ENCODE peak calls at places on chromosomes 5 and 9, in seven cellular contexts. One of them, this sample, is unnamed.

GRCh38 chr5:89213584-89213983 is 330.6 kb upstream of the MEF2C start:
- DNase-seq in T-helper 1 cell: no peak
- DNase-seq in PC-3: no peak
- DNase-seq in fibroblast of the aortic adventitia: peak; percentile 90
- DNase-seq in brain microvascular endothelial cell: peak; percentile 42
- DNase-seq in activated T-cell treated with anti-CD3 and anti-CD28 coated beads for 48 hours: no peak
- DNase-seq in GOT3: no peak
- DNase-seq in this sample: no peak

GRCh38 chr9:105510024-105510423 is 47.9 kb upstream of the FKTN start:
- DNase-seq in T-helper 1 cell: no peak
- DNase-seq in PC-3: no peak
- DNase-seq in fibroblast of the aortic adventitia: peak; percentile 47
- DNase-seq in brain microvascular endothelial cell: peak; percentile 81
- DNase-seq in activated T-cell treated with anti-CD3 and anti-CD28 coated beads for 48 hours: no peak
- DNase-seq in GOT3: no peak
- DNase-seq in this sample: no peak

GRCh38 chr9:83596899-83597504 is 25.9 kb upstream of the IDNK start:
- DNase-seq in T-helper 1 cell: peak; percentile 23
- DNase-seq in PC-3: peak; percentile 43
- DNase-seq in fibroblast of the aortic adventitia: peak; percentile 52
- DNase-seq in brain microvascular endothelial cell: peak; percentile 27
- DNase-seq in activated T-cell treated with anti-CD3 and anti-CD28 coated beads for 48 hours: peak; percentile 30
- DNase-seq in GOT3: no peak
- DNase-seq in this sample: peak; percentile 26

GRCh38 chr5:58922392-58923171 is 339.7 kb downstream of the RAB3C start:
- DNase-seq in T-helper 1 cell: no peak
- DNase-seq in PC-3: peak; percentile 58
- DNase-seq in fibroblast of the aortic adventitia: peak; percentile 79
- DNase-seq in brain microvascular endothelial cell: no peak
- DNase-seq in activated T-cell treated with anti-CD3 and anti-CD28 coated beads for 48 hours: no peak
- DNase-seq in GOT3: no peak
- DNase-seq in this sample: no peak

GRCh38 chr5:127970081-127970480 is 113.5 kb upstream of the SLC12A2 start:
- DNase-seq in T-helper 1 cell: no peak
- DNase-seq in PC-3: peak; percentile 36
- DNase-seq in fibroblast of the aortic adventitia: no peak
- DNase-seq in brain microvascular endothelial cell: no peak
- DNase-seq in activated T-cell treated with anti-CD3 and anti-CD28 coated beads for 48 hours: no peak
- DNase-seq in GOT3: no peak
- DNase-seq in this sample: no peak

GRCh38 chr5:111461261-111461671 is 51.1 kb downstream of the STARD4 start:
- DNase-seq in T-helper 1 cell: no peak
- DNase-seq in PC-3: peak; percentile 44
- DNase-seq in fibroblast of the aortic adventitia: peak; percentile 38
- DNase-seq in brain microvascular endothelial cell: peak; percentile 32
- DNase-seq in activated T-cell treated with anti-CD3 and anti-CD28 coated beads for 48 hours: no peak
- DNase-seq in GOT3: no peak
- DNase-seq in this sample: peak; percentile 42

GRCh38 chr9:95506438-95506691 is 10.4 kb downstream of the PTCH1 start:
- DNase-seq in T-helper 1 cell: no peak
- DNase-seq in PC-3: peak; percentile 21
- DNase-seq in fibroblast of the aortic adventitia: peak; percentile 45
- DNase-seq in brain microvascular endothelial cell: no peak
- DNase-seq in activated T-cell treated with anti-CD3 and anti-CD28 coated beads for 48 hours: peak; percentile 14
- DNase-seq in GOT3: no peak
- DNase-seq in this sample: peak; percentile 40

GRCh38 chr5:71586052-71586940 is 844 bp upstream of the MCCC2 start:
- DNase-seq in T-helper 1 cell: no peak
- DNase-seq in PC-3: no peak
- DNase-seq in fibroblast of the aortic adventitia: peak; percentile 50
- DNase-seq in brain microvascular endothelial cell: no peak
- DNase-seq in activated T-cell treated with anti-CD3 and anti-CD28 coated beads for 48 hours: no peak
- DNase-seq in GOT3: peak; percentile 11
- DNase-seq in this sample: no peak

GRCh38 chr9:114023961-114024360 is 54.1 kb downstream of the AMBP start:
- DNase-seq in T-helper 1 cell: no peak
- DNase-seq in PC-3: no peak
- DNase-seq in fibroblast of the aortic adventitia: no peak
- DNase-seq in brain microvascular endothelial cell: no peak
- DNase-seq in activated T-cell treated with anti-CD3 and anti-CD28 coated beads for 48 hours: no peak
- DNase-seq in GOT3: no peak
- DNase-seq in this sample: no peak

GRCh38 chr9:86735772-86736458 is 211.4 kb downstream of the GAS1 start:
- DNase-seq in T-helper 1 cell: no peak
- DNase-seq in PC-3: peak; percentile 39
- DNase-seq in fibroblast of the aortic adventitia: peak; percentile 33
- DNase-seq in brain microvascular endothelial cell: no peak
- DNase-seq in activated T-cell treated with anti-CD3 and anti-CD28 coated beads for 48 hours: no peak
- DNase-seq in GOT3: no peak
- DNase-seq in this sample: no peak

GRCh38 chr9:71783120-71783523 is 14.8 kb upstream of the CEMIP2 start:
- DNase-seq in T-helper 1 cell: peak; percentile 97
- DNase-seq in PC-3: peak; percentile 65
- DNase-seq in fibroblast of the aortic adventitia: no peak
- DNase-seq in brain microvascular endothelial cell: peak; percentile 36
- DNase-seq in activated T-cell treated with anti-CD3 and anti-CD28 coated beads for 48 hours: peak; percentile 77
- DNase-seq in GOT3: no peak
- DNase-seq in this sample: peak; percentile 44

GRCh38 chr5:124000558-124000957 is 488.6 kb downstream of the CSNK1G3 start:
- DNase-seq in T-helper 1 cell: no peak
- DNase-seq in PC-3: no peak
- DNase-seq in fibroblast of the aortic adventitia: no peak
- DNase-seq in brain microvascular endothelial cell: no peak
- DNase-seq in activated T-cell treated with anti-CD3 and anti-CD28 coated beads for 48 hours: no peak
- DNase-seq in GOT3: no peak
- DNase-seq in this sample: no peak

GRCh38 chr5:32017638-32018429 is 156.3 kb downstream of the GOLPH3 start:
- DNase-seq in T-helper 1 cell: no peak
- DNase-seq in PC-3: no peak
- DNase-seq in fibroblast of the aortic adventitia: peak; percentile 32
- DNase-seq in brain microvascular endothelial cell: no peak
- DNase-seq in activated T-cell treated with anti-CD3 and anti-CD28 coated beads for 48 hours: no peak
- DNase-seq in GOT3: no peak
- DNase-seq in this sample: no peak

GRCh38 chr5:94618029-94618492 is 343 bp downstream of the KIAA0825 start:
- DNase-seq in T-helper 1 cell: no peak
- DNase-seq in PC-3: peak; percentile 57
- DNase-seq in fibroblast of the aortic adventitia: peak; percentile 66
- DNase-seq in brain microvascular endothelial cell: peak; percentile 53
- DNase-seq in activated T-cell treated with anti-CD3 and anti-CD28 coated beads for 48 hours: no peak
- DNase-seq in GOT3: peak; percentile 23
- DNase-seq in this sample: peak; percentile 43

GRCh38 chr9:129069128-129069824 is 11.6 kb upstream of the DOLPP1 start:
- DNase-seq in T-helper 1 cell: peak; percentile 49
- DNase-seq in PC-3: no peak
- DNase-seq in fibroblast of the aortic adventitia: no peak
- DNase-seq in brain microvascular endothelial cell: no peak
- DNase-seq in activated T-cell treated with anti-CD3 and anti-CD28 coated beads for 48 hours: peak; percentile 54
- DNase-seq in GOT3: no peak
- DNase-seq in this sample: no peak

GRCh38 chr5:122316652-122317051 is 4.6 kb downstream of the SNCAIP start:
- DNase-seq in T-helper 1 cell: no peak
- DNase-seq in PC-3: no peak
- DNase-seq in fibroblast of the aortic adventitia: no peak
- DNase-seq in brain microvascular endothelial cell: no peak
- DNase-seq in activated T-cell treated with anti-CD3 and anti-CD28 coated beads for 48 hours: no peak
- DNase-seq in GOT3: no peak
- DNase-seq in this sample: peak; percentile 82

GRCh38 chr9:5450360-5451051 is at the start of gene CD274:
- DNase-seq in T-helper 1 cell: peak; percentile 90
- DNase-seq in PC-3: peak; percentile 92
- DNase-seq in fibroblast of the aortic adventitia: peak; percentile 81
- DNase-seq in brain microvascular endothelial cell: peak; percentile 80
- DNase-seq in activated T-cell treated with anti-CD3 and anti-CD28 coated beads for 48 hours: peak; percentile 88
- DNase-seq in GOT3: peak; percentile 29
- DNase-seq in this sample: peak; percentile 87

GRCh38 chr9:113184509-113184908 is 33.7 kb downstream of the SLC31A2 start:
- DNase-seq in T-helper 1 cell: no peak
- DNase-seq in PC-3: peak; percentile 8
- DNase-seq in fibroblast of the aortic adventitia: no peak
- DNase-seq in brain microvascular endothelial cell: no peak
- DNase-seq in activated T-cell treated with anti-CD3 and anti-CD28 coated beads for 48 hours: no peak
- DNase-seq in GOT3: no peak
- DNase-seq in this sample: no peak

GRCh38 chr5:140635291-140636257 is 2.6 kb upstream of the CD14 start:
- DNase-seq in T-helper 1 cell: no peak
- DNase-seq in PC-3: no peak
- DNase-seq in fibroblast of the aortic adventitia: no peak
- DNase-seq in brain microvascular endothelial cell: no peak
- DNase-seq in activated T-cell treated with anti-CD3 and anti-CD28 coated beads for 48 hours: peak; percentile 2
- DNase-seq in GOT3: no peak
- DNase-seq in this sample: no peak